ENCODE peak calls at places on chromosomes 12 and 14, in nine cellular contexts. P is endothelial cell of umbilical vein; D is hepatocyte; C is WERI-Rb-1; F is stomach; K is adrenal gland; E is neuronal stem cell; T is CD8-positive, alpha-beta T cell; Q is upper lobe of right lung. H is an unnamed sample.
A peak's percentile ranks its signal among the peaks of the same experiment; 100 is the strongest.

GRCh38 chr14:105340821-105341408 is 26.4 kb downstream of the PACS2 start:
- DNase-seq in D (no peak), K (no peak), Q (no peak), P (peak; percentile 41), E (no peak), F (no peak), C (no peak), T (no peak), H (no peak)

GRCh38 chr12:69966409-69966808 is 141.4 kb downstream of the MYRFL start:
- DNase-seq in C (no peak), P (no peak), F (no peak), K (no peak), D (peak; percentile 16), E (no peak), Q (no peak), T (no peak), H (no peak)

GRCh38 chr12:23084236-23084995 is 459.4 kb downstream of the ETNK1 start:
- DNase-seq in F (no peak), T (no peak), C (no peak), Q (no peak), P (peak; percentile 94), K (no peak), D (peak; percentile 38), E (no peak), H (no peak)

GRCh38 chr12:28145211-28145610 is 45.0 kb upstream of the CCDC91 start:
- DNase-seq in F (no peak), K (no peak), D (no peak), T (no peak), E (no peak), Q (no peak), C (no peak), P (peak; percentile 5), H (no peak)

GRCh38 chr12:131530427-131530826 is 180.5 kb upstream of the SFSWAP start:
- DNase-seq in K (no peak), Q (no peak), C (no peak), T (no peak), E (no peak), P (no peak), D (no peak), F (no peak), H (no peak)

GRCh38 chr14:26595922-26596721 is 1.7 kb downstream of the NOVA1 start:
- DNase-seq in F (no peak), K (no peak), D (peak; percentile 5), Q (no peak), T (no peak), P (peak; percentile 13), E (no peak), C (no peak), H (no peak)

GRCh38 chr12:106248849-106249371 is 1.1 kb upstream of the CKAP4 start:
- DNase-seq in C (no peak), T (peak; percentile 47), E (no peak), P (peak; percentile 76), D (no peak), F (no peak), K (peak; percentile 41), Q (no peak), H (no peak)

GRCh38 chr12:27868165-27868564 is 88.1 kb upstream of the MANSC4 start:
- DNase-seq in K (no peak), P (no peak), Q (no peak), C (no peak), E (no peak), D (no peak), F (no peak), T (no peak), H (peak; percentile 20)

GRCh38 chr14:49207451-49207850 is 378.7 kb downstream of the RPS29 start:
- DNase-seq in P (no peak), Q (no peak), C (no peak), F (no peak), D (no peak), K (no peak), T (no peak), E (no peak), H (no peak)

GRCh38 chr14:104895786-104896642 is 28.7 kb upstream of the PLD4 start:
- DNase-seq in P (no peak), K (peak; percentile 63), Q (peak; percentile 87), D (peak; percentile 16), F (peak; percentile 70), E (no peak), T (no peak), C (no peak), H (no peak)

GRCh38 chr14:87332001-87332400 is 661.0 kb downstream of the GALC start:
- DNase-seq in Q (no peak), E (no peak), F (no peak), T (no peak), D (no peak), C (no peak), K (no peak), P (no peak), H (no peak)

GRCh38 chr12:90574676-90575075 is 380.3 kb downstream of the CCER1 start:
- DNase-seq in T (no peak), P (no peak), F (no peak), Q (no peak), E (no peak), K (no peak), C (no peak), D (no peak), H (no peak)

GRCh38 chr14:106848330-106849121 is 1322.1 kb downstream of the TMEM121 start:
- DNase-seq in F (no peak), T (no peak), K (no peak), P (no peak), E (no peak), C (no peak), D (no peak), Q (no peak), H (no peak)

GRCh38 chr12:29309320-29309902 is 71.6 kb downstream of the ERGIC2 start:
- DNase-seq in P (peak; percentile 8), F (no peak), E (no peak), C (no peak), Q (no peak), K (no peak), T (no peak), D (peak; percentile 21), H (no peak)

GRCh38 chr12:94795520-94795919 is 145.2 kb upstream of the TMCC3 start:
- DNase-seq in F (no peak), T (no peak), P (peak; percentile 41), E (no peak), Q (no peak), C (no peak), D (peak; percentile 35), K (no peak), H (peak; percentile 47)

GRCh38 chr14:22848391-22849164 is 12.2 kb downstream of the MMP14 start:
- DNase-seq in E (no peak), D (peak; percentile 87), Q (peak; percentile 69), F (peak; percentile 44), C (no peak), P (peak; percentile 88), K (peak; percentile 40), T (no peak), H (no peak)

GRCh38 chr12:57142121-57142520 is 5.3 kb downstream of the LRP1-AS start:
- DNase-seq in C (no peak), F (no peak), T (no peak), P (no peak), K (no peak), D (no peak), Q (no peak), E (no peak), H (no peak)

GRCh38 chr12:113072136-113072535 is 15.6 kb downstream of the DTX1 start:
- DNase-seq in Q (no peak), E (no peak), K (no peak), F (no peak), P (no peak), C (no peak), D (no peak), T (no peak), H (no peak)

GRCh38 chr12:92297932-92298681 is 152.5 kb upstream of the BTG1 start:
- DNase-seq in F (no peak), D (no peak), E (no peak), C (no peak), K (no peak), T (no peak), P (no peak), Q (no peak), H (no peak)

GRCh38 chr12:4274396-4274959 is 916 bp downstream of the CCND2 start:
- DNase-seq in E (no peak), F (no peak), D (peak; percentile 40), C (no peak), Q (no peak), P (no peak), T (no peak), K (peak; percentile 50), H (no peak)
- H3K27ac ChIP-seq in E (peak overlapping the region; percentile 90), F (peak overlapping the region; percentile 53), D (peak overlapping the region; percentile 98), C (no peak overlapping the region), Q (peak overlapping the region; percentile 86), P (no peak overlapping the region), T (peak overlapping the region; percentile 85), K (peak overlapping the region; percentile 90), H (no peak overlapping the region)

GRCh38 chr12:68627673-68628319 is 17.1 kb downstream of the RAP1B start:
- DNase-seq in E (no peak), P (no peak), K (no peak), Q (no peak), F (no peak), D (no peak), T (no peak), C (no peak), H (no peak)
- H3K36me3 ChIP-seq in E (peaks cover 54% of the 10 kb centered on the region), P (peaks cover 3% of the 10 kb centered on the region), K (no peaks in the 10 kb centered on the region), Q (peaks cover 9% of the 10 kb centered on the region), F (peaks cover 9% of the 10 kb centered on the region), D (no peaks in the 10 kb centered on the region), T (peaks cover 7% of the 10 kb centered on the region), C (peaks cover 8% of the 10 kb centered on the region), H (peaks cover 46% of the 10 kb centered on the region)

DNA sequence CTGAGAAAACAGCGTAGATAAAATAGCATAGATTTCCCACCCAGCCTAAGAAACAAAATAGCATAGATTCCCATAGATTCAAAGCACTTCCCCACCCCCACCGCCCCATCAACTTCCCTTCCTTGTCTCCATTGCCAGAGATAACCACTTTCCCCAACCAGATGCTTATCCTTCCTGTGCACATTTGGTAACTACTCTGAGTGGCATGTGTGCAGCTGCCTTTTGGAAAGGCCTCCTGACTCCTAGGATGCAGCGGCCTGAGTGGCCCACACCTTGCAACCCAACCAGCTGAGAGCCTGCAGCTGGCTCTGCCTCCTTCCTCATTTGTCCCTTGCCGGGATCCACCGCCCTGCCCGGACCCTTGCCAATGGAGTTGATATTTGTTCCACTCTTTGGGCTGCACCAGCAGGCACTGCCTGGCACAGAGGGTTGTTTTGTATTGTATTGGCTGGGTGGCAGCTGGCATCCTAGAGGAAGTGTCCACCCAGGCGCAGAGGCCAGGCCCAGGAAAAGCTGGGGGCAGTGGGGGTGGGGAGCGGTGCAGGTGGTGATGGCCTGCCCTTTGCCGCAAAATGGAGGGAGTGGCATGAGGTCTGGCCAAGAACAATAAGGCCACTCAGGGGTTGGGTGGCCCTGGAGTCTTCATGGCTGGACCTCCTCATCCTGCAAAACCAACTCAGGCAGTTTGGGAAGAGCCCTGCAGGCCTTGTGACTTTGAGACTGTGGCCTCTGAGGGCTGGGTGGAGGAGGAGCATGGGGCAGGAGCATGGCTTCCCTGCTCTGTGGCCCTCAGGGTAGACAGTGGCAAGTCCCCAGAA is 4.9 kb downstream of the SLC48A1 start:
- DNase-seq in Q (peak; percentile 63), F (peak; percentile 67), P (no peak), E (no peak), K (no peak), D (no peak), T (no peak), C (no peak), H (no peak)
- H3K27ac ChIP-seq in Q (no peak overlapping the region), F (peak overlapping the region; percentile 9), P (no peak overlapping the region), E (no peak overlapping the region), K (peak overlapping the region; percentile 83), D (no peak overlapping the region), T (no peak overlapping the region), C (no peak overlapping the region), H (no peak overlapping the region)

GRCh38 chr12:15590180-15590826 is 198.9 kb downstream of the EPS8 start:
- DNase-seq in Q (no peak), C (peak; percentile 87), K (peak; percentile 57), E (peak; percentile 59), T (peak; percentile 28), P (peak; percentile 70), D (peak; percentile 78), F (peak; percentile 53), H (peak; percentile 61)
- H3K36me3 ChIP-seq in Q (no peaks in the 10 kb centered on the region), C (no peaks in the 10 kb centered on the region), K (no peaks in the 10 kb centered on the region), E (no peaks in the 10 kb centered on the region), T (no peaks in the 10 kb centered on the region), P (no peaks in the 10 kb centered on the region), D (no peaks in the 10 kb centered on the region), F (no peaks in the 10 kb centered on the region), H (no peaks in the 10 kb centered on the region)